ENCODE peak calls at places on chromosome 10, in four cellular contexts. One of them, this sample, is unnamed. For H3K4me1, the result is how much of the 10 kb centered on the place peaks cover.

GRCh38 chr10:45509491-45509890 is 135.5 kb downstream of the ALOX5 start:
- DNase-seq in kidney: no peak
- DNase-seq in thyroid gland: no peak
- DNase-seq in heart left ventricle: no peak
- DNase-seq in this sample: no peak

GRCh38 chr10:44756235-44756634 is 154.9 kb upstream of the TMEM72 start:
- DNase-seq in heart left ventricle: no peak
- DNase-seq in thyroid gland: no peak
- DNase-seq in kidney: no peak
- DNase-seq in this sample: no peak

GRCh38 chr10:1870491-1870890 is 133.2 kb upstream of the ADARB2 start:
- DNase-seq in heart left ventricle: no peak
- DNase-seq in kidney: no peak
- DNase-seq in thyroid gland: no peak
- DNase-seq in this sample: no peak

GRCh38 chr10:43928425-43928968 is 279.8 kb upstream of the ZNF32 start:
- DNase-seq in thyroid gland: no peak
- DNase-seq in heart left ventricle: no peak
- DNase-seq in kidney: no peak
- DNase-seq in this sample: no peak

GRCh38 chr10:74909665-74910064 is 83.3 kb downstream of the KAT6B start:
- DNase-seq in kidney: no peak
- DNase-seq in heart left ventricle: no peak
- DNase-seq in thyroid gland: no peak
- DNase-seq in this sample: no peak

GRCh38 chr10:122435212-122435827 is 19.1 kb upstream of the ARMS2 start:
- DNase-seq in thyroid gland: no peak
- DNase-seq in heart left ventricle: no peak
- DNase-seq in kidney: no peak
- DNase-seq in this sample: no peak

GRCh38 chr10:99341860-99342517 is 12.8 kb downstream of the CNNM1 start:
- DNase-seq in thyroid gland: no peak
- DNase-seq in heart left ventricle: no peak
- DNase-seq in kidney: no peak
- DNase-seq in this sample: no peak

GRCh38 chr10:99562631-99563030 is 29.9 kb downstream of the NKX2-3 start:
- DNase-seq in thyroid gland: no peak
- DNase-seq in kidney: no peak
- DNase-seq in heart left ventricle: no peak
- DNase-seq in this sample: no peak

GRCh38 chr10:1211844-1212570 is 155.8 kb downstream of the WDR37 start:
- DNase-seq in kidney: no peak
- DNase-seq in heart left ventricle: no peak
- DNase-seq in thyroid gland: no peak
- DNase-seq in this sample: no peak

GRCh38 chr10:20624642-20625041 is 272.5 kb downstream of the NEBL start:
- DNase-seq in heart left ventricle: no peak
- DNase-seq in thyroid gland: no peak
- DNase-seq in kidney: no peak
- DNase-seq in this sample: no peak

GRCh38 chr10:82981137-82981723 is 1106.2 kb downstream of the NRG3 start:
- DNase-seq in kidney: no peak
- DNase-seq in thyroid gland: no peak
- DNase-seq in heart left ventricle: no peak
- DNase-seq in this sample: no peak

GRCh38 chr10:33547976-33548375 is 213.5 kb upstream of the NRP1 start:
- DNase-seq in heart left ventricle: no peak
- DNase-seq in kidney: no peak
- DNase-seq in thyroid gland: no peak
- DNase-seq in this sample: no peak

GRCh38 chr10:130885021-130885655 is 426.4 kb downstream of the TCERG1L start:
- DNase-seq in heart left ventricle: no peak
- DNase-seq in kidney: no peak
- DNase-seq in thyroid gland: peak
- DNase-seq in this sample: no peak

GRCh38 chr10:79313911-79314439 is 33.3 kb upstream of the PPIF start:
- DNase-seq in kidney: peak
- DNase-seq in heart left ventricle: no peak
- DNase-seq in thyroid gland: peak
- DNase-seq in this sample: no peak

GRCh38 chr10:23192741-23193434 is 776 bp downstream of the PTF1A start:
- DNase-seq in heart left ventricle: no peak
- DNase-seq in thyroid gland: no peak
- DNase-seq in kidney: no peak
- DNase-seq in this sample: no peak

GRCh38 chr10:23190872-23191763 is 994 bp upstream of the PTF1A start:
- DNase-seq in kidney: no peak
- DNase-seq in thyroid gland: no peak
- DNase-seq in heart left ventricle: no peak
- DNase-seq in this sample: no peak

GRCh38 chr10:23193435-23194074 is 1.4 kb downstream of the PTF1A start:
- DNase-seq in thyroid gland: no peak
- DNase-seq in heart left ventricle: no peak
- DNase-seq in kidney: no peak
- DNase-seq in this sample: no peak

GRCh38 chr10:23192396-23192740 is 256 bp downstream of the PTF1A start:
- DNase-seq in kidney: no peak
- DNase-seq in thyroid gland: no peak
- DNase-seq in heart left ventricle: no peak
- DNase-seq in this sample: no peak

GRCh38 chr10:23191764-23192395 is at the start of gene PTF1A:
- DNase-seq in kidney: no peak
- DNase-seq in thyroid gland: no peak
- DNase-seq in heart left ventricle: no peak
- DNase-seq in this sample: no peak
- H3K4me1 ChIP-seq in kidney: under half
- H3K4me1 ChIP-seq in thyroid gland: under half
- H3K4me1 ChIP-seq in heart left ventricle: under half
- H3K4me1 ChIP-seq in this sample: under half

DNA sequence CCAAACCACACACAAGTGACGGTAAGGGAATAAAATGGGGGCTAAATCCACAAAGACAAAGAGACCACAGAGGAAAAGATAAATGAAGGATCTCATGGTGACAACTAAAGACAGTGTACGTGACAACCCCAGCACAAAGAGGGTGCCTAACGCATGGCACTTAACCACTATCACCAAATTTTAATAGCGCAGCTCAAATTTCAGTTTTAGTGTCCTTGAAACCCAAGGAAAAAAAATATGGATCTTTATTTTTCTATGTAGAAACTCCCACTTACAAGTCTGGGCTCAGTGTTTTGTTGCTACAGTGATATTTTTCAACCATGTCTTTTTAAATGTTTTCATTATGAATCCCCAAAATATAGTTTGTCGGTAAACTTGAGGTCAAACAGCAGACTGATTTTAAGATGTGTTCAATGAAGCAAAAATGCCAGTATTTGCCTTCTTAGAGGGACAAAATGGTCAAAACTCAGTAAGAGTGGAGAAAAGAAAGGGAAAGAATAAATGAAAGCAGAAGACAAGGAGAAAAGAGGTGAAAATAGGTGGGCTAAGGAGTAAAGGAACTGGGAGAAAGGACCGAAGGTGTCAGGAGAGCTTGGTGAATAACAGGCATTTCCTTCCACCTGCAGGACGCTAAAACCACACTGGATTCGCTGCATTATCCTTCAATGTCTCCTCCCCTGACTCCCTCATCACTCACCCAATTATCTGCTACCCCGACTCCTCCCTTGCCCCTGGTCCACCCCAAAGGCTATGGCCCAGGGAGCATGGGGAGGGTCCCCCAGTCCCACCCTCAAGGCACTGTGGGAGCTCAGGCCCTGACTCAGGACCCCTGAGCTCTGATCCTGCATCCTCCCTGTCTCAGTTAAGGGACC is 3.5 kb downstream of the ASB13 start:
- DNase-seq in kidney: no peak
- DNase-seq in heart left ventricle: no peak
- DNase-seq in thyroid gland: no peak
- DNase-seq in this sample: no peak
- H3K4me1 ChIP-seq in kidney: under half
- H3K4me1 ChIP-seq in heart left ventricle: under half
- H3K4me1 ChIP-seq in thyroid gland: under half
- H3K4me1 ChIP-seq in this sample: under half

GRCh38 chr10:14478201-14478600 is 147.5 kb upstream of the FRMD4A start:
- DNase-seq in heart left ventricle: no peak
- DNase-seq in thyroid gland: no peak
- DNase-seq in kidney: no peak
- DNase-seq in this sample: no peak
- H3K4me1 ChIP-seq in heart left ventricle: under half
- H3K4me1 ChIP-seq in thyroid gland: under half
- H3K4me1 ChIP-seq in kidney: under half
- H3K4me1 ChIP-seq in this sample: under half

DNA sequence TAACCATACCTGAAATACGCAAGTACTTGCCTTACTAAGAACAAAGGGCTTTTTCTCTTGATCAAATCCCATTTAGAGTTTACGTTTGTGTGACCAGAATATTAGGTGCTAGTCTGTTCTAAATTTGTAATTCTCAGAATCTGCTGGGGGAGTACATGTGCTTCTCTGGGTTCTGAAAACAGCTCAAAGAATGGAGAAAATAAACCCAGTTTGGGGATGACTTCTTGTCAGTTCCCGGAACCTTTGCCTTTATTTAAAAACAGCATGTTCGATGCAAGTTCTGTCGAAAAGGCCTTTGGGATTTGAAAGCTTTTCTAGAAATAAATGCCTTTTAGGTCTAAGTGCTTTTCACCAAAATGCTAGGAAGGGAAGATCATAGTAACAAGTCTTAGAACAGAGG is 147.0 kb downstream of the ARID5B start:
- DNase-seq in thyroid gland: no peak
- DNase-seq in kidney: no peak
- DNase-seq in heart left ventricle: no peak
- DNase-seq in this sample: no peak
- H3K4me1 ChIP-seq in thyroid gland: under half
- H3K4me1 ChIP-seq in kidney: under half
- H3K4me1 ChIP-seq in heart left ventricle: half or more
- H3K4me1 ChIP-seq in this sample: half or more

DNA sequence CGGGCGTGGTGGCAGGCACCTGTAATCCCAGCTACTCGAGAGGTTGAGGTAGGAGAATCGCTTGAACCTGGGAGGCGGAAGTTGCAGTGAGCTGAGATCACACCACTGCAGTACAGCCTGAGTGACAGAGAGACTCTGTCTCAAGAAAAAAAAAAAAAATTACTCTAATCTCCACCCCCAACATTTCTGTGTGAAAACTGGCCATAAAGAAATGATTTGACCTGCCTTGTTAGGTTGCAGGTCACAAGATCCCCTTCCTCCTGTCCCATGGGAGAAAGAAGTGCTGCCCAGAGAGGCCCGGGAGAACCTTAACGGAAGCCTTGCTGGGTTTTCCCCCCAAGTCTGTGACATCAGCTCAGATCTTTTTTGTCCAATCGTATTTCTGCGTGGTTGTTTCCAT is 8.7 kb upstream of the CALHM1 start:
- DNase-seq in kidney: no peak
- DNase-seq in heart left ventricle: peak
- DNase-seq in thyroid gland: no peak
- DNase-seq in this sample: no peak
- H3K4me1 ChIP-seq in kidney: under half
- H3K4me1 ChIP-seq in heart left ventricle: under half
- H3K4me1 ChIP-seq in thyroid gland: under half
- H3K4me1 ChIP-seq in this sample: under half

DNA sequence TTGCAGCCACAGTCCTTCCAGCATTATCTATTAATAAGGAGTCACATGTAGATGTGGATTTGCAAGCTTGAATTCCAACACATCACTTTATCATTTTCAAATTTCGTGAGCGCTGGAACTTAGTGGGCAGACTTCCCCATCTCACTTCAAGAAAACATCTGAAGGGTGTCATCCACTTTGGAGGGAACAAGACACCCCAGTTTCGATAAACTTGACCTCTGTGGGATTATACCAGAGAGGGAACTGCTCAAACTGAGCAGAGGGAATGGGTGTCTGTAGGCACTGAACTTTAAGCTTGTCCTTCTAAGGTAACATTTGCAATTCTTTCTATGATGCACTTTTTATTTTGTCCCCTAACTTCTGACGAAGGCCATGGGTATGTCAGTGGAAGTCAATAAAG is 27.5 kb downstream of the ADRB1 start:
- DNase-seq in heart left ventricle: no peak
- DNase-seq in kidney: no peak
- DNase-seq in thyroid gland: no peak
- DNase-seq in this sample: no peak
- H3K4me1 ChIP-seq in heart left ventricle: under half
- H3K4me1 ChIP-seq in kidney: under half
- H3K4me1 ChIP-seq in thyroid gland: under half
- H3K4me1 ChIP-seq in this sample: under half

DNA sequence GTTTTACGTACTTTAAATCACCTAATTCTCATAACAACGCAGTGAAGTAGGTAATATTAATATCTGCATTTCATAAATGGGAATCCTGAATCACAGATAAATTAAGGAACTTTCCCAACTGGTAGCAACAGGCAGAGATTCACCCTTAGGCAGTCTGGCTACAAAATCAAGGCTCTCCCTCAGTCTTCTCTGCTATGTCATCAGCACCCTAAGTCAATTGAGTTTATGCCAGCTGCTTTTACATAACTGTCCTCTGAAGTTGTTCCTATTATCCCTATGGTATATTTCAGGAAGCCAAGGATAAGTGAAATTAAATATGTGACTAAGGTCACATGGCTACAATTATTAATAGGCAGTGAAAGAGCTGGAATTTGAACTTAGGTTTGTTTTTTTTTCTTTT is 338.3 kb upstream of the KIAA1217 start:
- DNase-seq in kidney: no peak
- DNase-seq in thyroid gland: no peak
- DNase-seq in heart left ventricle: no peak
- DNase-seq in this sample: no peak
- H3K4me1 ChIP-seq in kidney: under half
- H3K4me1 ChIP-seq in thyroid gland: under half
- H3K4me1 ChIP-seq in heart left ventricle: under half
- H3K4me1 ChIP-seq in this sample: under half

GRCh38 chr10:23445591-23445990 is 6.7 kb downstream of the OTUD1 start:
- DNase-seq in kidney: no peak
- DNase-seq in thyroid gland: no peak
- DNase-seq in heart left ventricle: no peak
- DNase-seq in this sample: no peak
- H3K4me1 ChIP-seq in kidney: under half
- H3K4me1 ChIP-seq in thyroid gland: under half
- H3K4me1 ChIP-seq in heart left ventricle: half or more
- H3K4me1 ChIP-seq in this sample: under half

DNA sequence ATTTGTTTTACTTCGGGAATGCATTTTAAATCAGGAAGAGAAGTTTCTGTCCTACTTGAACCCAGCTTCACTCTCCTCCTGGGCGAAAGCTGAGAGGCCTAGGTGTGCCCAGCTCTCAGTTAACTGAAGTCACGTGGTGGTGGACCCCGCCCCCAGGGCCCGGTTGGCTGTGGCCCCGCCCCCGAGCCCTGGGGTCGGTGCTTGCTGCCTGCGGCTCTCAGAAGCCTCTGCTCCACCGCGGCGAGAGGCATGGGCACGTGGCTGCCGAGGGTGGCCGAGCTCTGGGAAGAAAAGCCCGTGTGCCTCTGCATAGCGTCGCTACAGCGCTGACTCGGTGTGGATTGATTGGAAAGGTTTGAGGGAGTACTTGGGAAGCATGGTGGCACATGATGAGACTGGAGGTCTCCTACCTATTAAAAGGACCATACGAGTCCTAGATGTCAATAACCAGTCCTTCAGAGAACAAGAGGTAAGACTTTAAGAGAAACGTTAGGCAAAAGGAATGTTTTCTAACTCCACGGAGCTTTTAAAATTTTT is 34.1 kb downstream of the NET1 start:
- DNase-seq in thyroid gland: peak
- DNase-seq in heart left ventricle: peak
- DNase-seq in kidney: peak
- DNase-seq in this sample: peak
- H3K4me1 ChIP-seq in thyroid gland: under half
- H3K4me1 ChIP-seq in heart left ventricle: under half
- H3K4me1 ChIP-seq in kidney: under half
- H3K4me1 ChIP-seq in this sample: under half